ENCODE peak calls at places on chromosome 9, in four cellular contexts. P is caudate nucleus; Y is PC-3; C is activated effector memory CD4-positive, alpha-beta T cell treated with anti-CD3 and anti-CD28 coated beads, Interleukin-2, amount 50 U/mL, for 16 hours. K is an unnamed sample.

GRCh38 chr9:79555474-79555873 is 16.3 kb upstream of the TLE4 start:
- DNase-seq in P (no peak), Y (no peak), C (no peak), K (no peak)

GRCh38 chr9:134536101-134536900 is 105.3 kb upstream of the COL5A1 start:
- DNase-seq in P (no peak), Y (peak; percentile 40), C (no peak), K (no peak)

GRCh38 chr9:86454701-86455402 is 100.6 kb upstream of the TUT7 start:
- DNase-seq in P (no peak), Y (no peak), C (no peak), K (no peak)

GRCh38 chr9:2723666-2724065 is 6.4 kb downstream of the KCNV2 start:
- DNase-seq in P (no peak), Y (no peak), C (no peak), K (no peak)

GRCh38 chr9:95815153-95815552 is 60.3 kb upstream of the ERCC6L2 start:
- DNase-seq in P (no peak), Y (peak; percentile 56), C (no peak), K (no peak)

GRCh38 chr9:33734911-33735310 is 60.5 kb upstream of the PRSS3 start:
- DNase-seq in P (no peak), Y (peak; percentile 38), C (no peak), K (no peak)

GRCh38 chr9:2461886-2462285 is 159.7 kb upstream of the VLDLR start:
- DNase-seq in P (no peak), Y (no peak), C (no peak), K (no peak)

GRCh38 chr9:129145841-129146292 is 32.2 kb downstream of the IER5L start:
- DNase-seq in P (no peak), Y (no peak), C (no peak), K (peak; percentile 81)

GRCh38 chr9:131799177-131799823 is 59.4 kb upstream of the RAPGEF1 start:
- DNase-seq in P (no peak), Y (peak; percentile 56), C (peak; percentile 84), K (peak; percentile 79)

GRCh38 chr9:89435315-89435823 is 62.5 kb downstream of the SEMA4D start:
- DNase-seq in P (no peak), Y (peak; percentile 71), C (no peak), K (no peak)

GRCh38 chr9:79360387-79361347 is 211.1 kb upstream of the TLE4 start:
- DNase-seq in P (no peak), Y (peak; percentile 27), C (no peak), K (no peak)

GRCh38 chr9:38619556-38620447 is 594 bp downstream of the ANKRD18A start:
- DNase-seq in P (no peak), Y (peak; percentile 14), C (peak; percentile 77), K (no peak)

GRCh38 chr9:88772602-88773001 is 218.7 kb upstream of the S1PR3 start:
- DNase-seq in P (no peak), Y (peak; percentile 25), C (no peak), K (no peak)

GRCh38 chr9:126752881-126753670 is 51.8 kb upstream of the ZBTB43 start:
- DNase-seq in P (no peak), Y (no peak), C (no peak), K (no peak)

K was measured in cardiac septum.